ENCODE peak calls at places on chromosomes 11 and 22, in four cellular contexts. Q, C, T and I are unnamed samples. For H3K27me3, the result is how much of the 10 kb centered on the place peaks cover.

GRCh38 chr11:27718853-27719574 is 18.8 kb upstream of the BDNF start:
- DNase-seq in C (peak), T (peak), Q (peak), I (no peak)

GRCh38 chr11:62418136-62418535 is 697 bp upstream of the SCGB1A1 start:
- DNase-seq in C (no peak), Q (no peak), T (no peak), I (no peak)

GRCh38 chr11:74002832-74003231 is 6.1 kb downstream of the UCP3 start:
- DNase-seq in Q (no peak), T (no peak), C (no peak), I (no peak)

GRCh38 chr11:121429556-121429955 is 22.6 kb upstream of the SORL1 start:
- DNase-seq in C (no peak), Q (no peak), T (no peak), I (no peak)

GRCh38 chr11:121611242-121611641 is 158.5 kb upstream of the SORL1-AS1 start:
- DNase-seq in C (no peak), T (no peak), Q (no peak), I (no peak)

GRCh38 chr11:10899542-10899830 is 41.6 kb upstream of the ZBED5 start:
- DNase-seq in Q (peak), T (peak), C (no peak), I (no peak)

GRCh38 chr22:35266277-35266676 is 9.0 kb downstream of the HMGXB4 start:
- DNase-seq in T (no peak), C (no peak), Q (no peak), I (no peak)

GRCh38 chr11:94309757-94310156 is 5.4 kb downstream of the IZUMO1R start:
- DNase-seq in Q (no peak), T (no peak), C (no peak), I (no peak)

GRCh38 chr11:73380321-73380720 is 4.1 kb downstream of the RELT start:
- DNase-seq in Q (no peak), C (no peak), T (no peak), I (no peak)

GRCh38 chr11:1863352-1864215 is 10.7 kb downstream of the LSP1 start:
- DNase-seq in T (peak), C (peak), Q (peak), I (peak)

GRCh38 chr22:46660604-46661201 is 40.5 kb downstream of the GRAMD4 start:
- DNase-seq in T (no peak), Q (no peak), C (no peak), I (no peak)

GRCh38 chr11:107707807-107708206 is 4.0 kb downstream of the SLN start:
- DNase-seq in T (no peak), Q (no peak), C (no peak), I (no peak)

GRCh38 chr11:59510917-59511589 is at the start of gene OR4D9:
- DNase-seq in Q (no peak), T (no peak), C (no peak), I (no peak)

GRCh38 chr11:107563702-107564101 is 1.8 kb downstream of the ALKBH8 start:
- DNase-seq in Q (no peak), C (peak), T (peak), I (no peak)

GRCh38 chr11:45805305-45806071 is 539 bp downstream of the SLC35C1 start:
- DNase-seq in C (peak), Q (peak), T (peak), I (no peak)

GRCh38 chr11:3835100-3835485 is 5.7 kb downstream of the RHOG start:
- DNase-seq in Q (no peak), T (no peak), C (peak), I (no peak)

GRCh38 chr11:111723595-111723994 is 42.6 kb downstream of the PPP2R1B start:
- DNase-seq in Q (no peak), C (no peak), T (no peak), I (no peak)
- H3K4me3 ChIP-seq in Q (no peak), C (no peak), T (no peak), I (no peak)

GRCh38 chr11:75245356-75246005 is 4.9 kb downstream of the TPBGL start:
- DNase-seq in C (no peak), Q (no peak), T (no peak), I (no peak)
- TF ChIP-seq CTCF in C (no peak), Q (no peak), T (no peak), I (no peak)

DNA sequence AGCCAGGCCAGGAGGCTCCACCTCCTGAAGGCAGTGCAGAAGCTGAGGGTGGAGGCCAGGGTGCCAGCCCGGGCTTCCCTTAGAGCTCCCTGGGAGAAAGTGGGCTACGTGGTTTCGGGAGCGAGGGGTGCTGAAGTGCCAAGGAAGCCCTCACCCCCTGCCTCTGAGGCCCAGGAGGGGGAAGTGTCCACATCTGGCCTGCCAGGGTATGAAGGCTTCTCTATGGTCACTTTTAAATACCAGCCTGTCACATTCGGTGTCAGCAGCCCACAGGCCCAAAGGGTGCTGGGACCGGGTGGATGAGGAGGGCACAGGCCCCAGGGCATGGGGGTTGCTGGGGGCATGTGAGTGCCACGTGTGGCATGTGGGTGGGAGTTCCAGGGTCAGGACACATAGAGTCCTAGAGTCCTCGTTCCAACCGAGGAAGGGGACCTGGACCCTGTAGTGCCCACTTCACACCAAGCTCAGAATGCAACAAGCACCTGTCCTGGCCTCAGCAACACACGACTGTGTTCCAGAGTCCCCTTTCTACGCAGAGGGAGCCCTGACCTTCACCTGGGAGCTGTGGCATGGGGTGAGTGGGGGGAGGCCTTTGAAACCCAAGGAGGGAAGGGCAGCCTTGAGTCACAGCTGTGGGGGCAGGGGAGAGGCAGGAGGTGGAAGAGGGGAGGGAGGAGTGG is 1.7 kb downstream of the SHISA8 start:
- DNase-seq in Q (no peak), C (no peak), T (no peak), I (no peak)
- H3K27me3 ChIP-seq in Q (half or more), C (half or more), T (half or more), I (under half)

GRCh38 chr11:85721191-85721590 is 35.2 kb upstream of the CCDC89 start:
- DNase-seq in Q (no peak), C (no peak), T (no peak), I (no peak)

GRCh38 chr11:85712953-85713352 is 27.0 kb upstream of the CCDC89 start:
- DNase-seq in T (no peak), C (no peak), Q (no peak), I (no peak)

GRCh38 chr11:85718126-85718943 is 32.3 kb upstream of the CCDC89 start:
- DNase-seq in C (peak), Q (no peak), T (peak), I (no peak)

GRCh38 chr11:85718991-85719807 is 33.2 kb upstream of the CCDC89 start:
- DNase-seq in C (peak), Q (peak), T (peak), I (peak)

GRCh38 chr11:85717360-85717927 is 31.4 kb upstream of the CCDC89 start:
- DNase-seq in T (no peak), C (no peak), Q (no peak), I (no peak)
- H3K4me3 ChIP-seq in T (peak), C (peak), Q (no peak), I (peak)